ENCODE peak calls at places on chromosomes 5 and 9, in ten cellular contexts. V, M, D, T, I, Z, F, W, P and R are unnamed samples.

GRCh38 chr5:169758886-169759285 is 121.8 kb downstream of the DOCK2 start:
- DNase-seq in V (no peak), Z (no peak), D (no peak), M (no peak), T (no peak), I (no peak), F (no peak), P (no peak), W (no peak), R (no peak)

GRCh38 chr9:93603011-93603410 is 26.6 kb downstream of the PHF2 start:
- DNase-seq in V (no peak), T (no peak), W (no peak), P (no peak), D (no peak), F (no peak), Z (no peak), I (no peak), M (no peak), R (no peak)

GRCh38 chr5:171484460-171484899 is 65.0 kb downstream of the FGF18 start:
- DNase-seq in P (no peak), T (no peak), V (peak; percentile 40), F (no peak), D (peak; percentile 29), M (peak; percentile 73), I (no peak), W (peak; percentile 39), Z (peak; percentile 43), R (no peak)

GRCh38 chr5:153533546-153533945 is 43.1 kb downstream of the GRIA1 start:
- DNase-seq in T (no peak), F (no peak), Z (no peak), V (no peak), W (no peak), D (no peak), P (no peak), M (no peak), I (no peak), R (no peak)

GRCh38 chr5:152532714-152533113 is 127.6 kb upstream of the NMUR2 start:
- DNase-seq in V (peak; percentile 16), D (no peak), F (no peak), M (peak; percentile 31), P (peak; percentile 14), I (peak; percentile 16), T (peak; percentile 30), W (peak; percentile 78), Z (no peak), R (peak; percentile 63)

GRCh38 chr5:152990771-152991170 is 499.7 kb upstream of the GRIA1 start:
- DNase-seq in Z (no peak), F (no peak), V (no peak), T (no peak), W (no peak), I (no peak), M (no peak), D (no peak), P (no peak), R (no peak)

GRCh38 chr5:43255704-43256103 is 57.5 kb downstream of the HMGCS1 start:
- DNase-seq in I (no peak), F (no peak), T (no peak), W (no peak), M (no peak), Z (no peak), P (no peak), V (no peak), D (no peak), R (no peak)

GRCh38 chr9:88658311-88658822 is 123.4 kb downstream of the NXNL2 start:
- DNase-seq in I (no peak), P (no peak), M (no peak), W (peak; percentile 75), D (no peak), F (no peak), V (no peak), T (peak; percentile 62), Z (peak; percentile 9), R (peak; percentile 59)

GRCh38 chr5:150637245-150638052 is 3.0 kb upstream of the SYNPO start:
- DNase-seq in V (no peak), P (no peak), Z (no peak), D (no peak), I (no peak), W (peak; percentile 90), F (peak; percentile 76), M (no peak), T (peak; percentile 74), R (peak; percentile 50)

GRCh38 chr5:132464155-132464939 is 26.2 kb downstream of the IRF1 start:
- DNase-seq in V (no peak), W (no peak), M (no peak), P (no peak), F (no peak), T (no peak), Z (peak; percentile 55), I (no peak), D (no peak), R (peak; percentile 68)

GRCh38 chr5:138752341-138752950 is 779 bp upstream of the CTNNA1 start:
- DNase-seq in D (no peak), W (no peak), M (peak; percentile 39), Z (peak; percentile 41), I (no peak), F (no peak), T (peak; percentile 45), V (peak; percentile 19), P (peak; percentile 56), R (peak; percentile 32)

GRCh38 chr5:154190652-154191304 is at the start of gene GALNT10:
- DNase-seq in D (peak; percentile 3), I (peak; percentile 78), M (peak; percentile 88), W (peak; percentile 57), Z (peak; percentile 77), F (peak; percentile 30), T (peak; percentile 73), P (no peak), V (peak; percentile 66), R (peak; percentile 61)

GRCh38 chr5:42495908-42496307 is 72.7 kb downstream of the GHR start:
- DNase-seq in T (peak; percentile 57), D (no peak), W (peak; percentile 60), P (no peak), F (no peak), I (no peak), M (no peak), Z (no peak), V (no peak), R (no peak)

GRCh38 chr9:116087751-116088194 is 65.8 kb upstream of the PAPPA start:
- DNase-seq in W (peak; percentile 83), D (no peak), T (peak; percentile 71), P (no peak), Z (no peak), F (no peak), I (peak; percentile 12), V (no peak), M (no peak), R (no peak)

GRCh38 chr9:75911390-75911789 is 20.9 kb downstream of the PCSK5 start:
- DNase-seq in V (no peak), F (no peak), M (no peak), P (no peak), I (no peak), Z (no peak), D (no peak), W (no peak), T (no peak), R (no peak)

GRCh38 chr9:106075991-106076390 is 381.6 kb downstream of the TMEM38B start:
- DNase-seq in D (no peak), Z (no peak), W (peak; percentile 16), T (peak; percentile 84), I (no peak), P (no peak), V (no peak), F (peak; percentile 13), M (no peak), R (no peak)

GRCh38 chr5:124697482-124697881 is 49.0 kb downstream of the ZNF608 start:
- DNase-seq in F (no peak), P (no peak), M (no peak), Z (no peak), T (no peak), W (no peak), V (no peak), D (no peak), I (no peak), R (no peak)

GRCh38 chr5:77358566-77359205 is 133.4 kb downstream of the WDR41 start:
- DNase-seq in I (no peak), W (peak; percentile 65), Z (no peak), M (no peak), P (no peak), T (peak; percentile 21), F (no peak), V (no peak), D (no peak), R (no peak)